ENCODE peak calls at places on chromosomes 7 and 10, in ten cellular contexts. Z, I, O, A, B, U, C, T, F and H are unnamed samples.

GRCh38 chr7:277228-277627 is 12.7 kb upstream of the FOXL3 start:
- DNase-seq in Z (no peak), I (peak; percentile 19), O (no peak), A (no peak), B (no peak), U (no peak), C (no peak), T (no peak), F (no peak), H (no peak)

GRCh38 chr7:66500087-66500486 is 128.6 kb upstream of the KCTD7 start:
- DNase-seq in Z (no peak), I (peak; percentile 26), O (no peak), A (no peak), B (no peak), U (no peak), C (no peak), T (no peak), F (peak; percentile 18), H (no peak)

GRCh38 chr7:132965951-132966350 is 115.9 kb downstream of the CHCHD3 start:
- DNase-seq in Z (no peak), I (peak; percentile 10), O (no peak), A (no peak), B (no peak), U (no peak), C (no peak), T (no peak), F (no peak), H (no peak)

GRCh38 chr10:86905429-86905828 is 52.0 kb downstream of the MMRN2 start:
- DNase-seq in Z (no peak), I (no peak), O (no peak), A (no peak), B (no peak), U (no peak), C (no peak), T (no peak), F (no peak), H (no peak)

GRCh38 chr10:5387169-5387568 is 17.5 kb downstream of the TUBAL3 start:
- DNase-seq in Z (no peak), I (no peak), O (no peak), A (no peak), B (no peak), U (no peak), C (no peak), T (no peak), F (no peak), H (no peak)

GRCh38 chr7:95365151-95365550 is 31.0 kb downstream of the PON3 start:
- DNase-seq in Z (no peak), I (no peak), O (no peak), A (no peak), B (no peak), U (no peak), C (peak; percentile 7), T (no peak), F (no peak), H (no peak)

GRCh38 chr7:80806653-80807052 is 112.2 kb downstream of the SEMA3C start:
- DNase-seq in Z (no peak), I (no peak), O (no peak), A (no peak), B (no peak), U (no peak), C (no peak), T (no peak), F (no peak), H (no peak)

GRCh38 chr7:140214075-140214684 is 37.4 kb upstream of the KDM7A start:
- DNase-seq in Z (no peak), I (no peak), O (no peak), A (peak; percentile 55), B (no peak), U (peak; percentile 43), C (peak; percentile 77), T (no peak), F (no peak), H (peak; percentile 9)

GRCh38 chr10:47364911-47365310 is 16.7 kb downstream of the RBP3 start:
- DNase-seq in Z (no peak), I (no peak), O (no peak), A (no peak), B (no peak), U (no peak), C (no peak), T (no peak), F (no peak), H (no peak)

GRCh38 chr7:112199035-112199655 is 7.1 kb downstream of the DOCK4 start:
- DNase-seq in Z (no peak), I (peak; percentile 45), O (no peak), A (no peak), B (no peak), U (no peak), C (peak; percentile 56), T (no peak), F (no peak), H (no peak)

GRCh38 chr10:28444031-28444430 is 88.9 kb upstream of the WAC start:
- DNase-seq in Z (no peak), I (no peak), O (no peak), A (no peak), B (no peak), U (no peak), C (no peak), T (no peak), F (no peak), H (no peak)

GRCh38 chr7:95398155-95398940 is 2.2 kb upstream of the PON3 start:
- DNase-seq in Z (no peak), I (no peak), O (no peak), A (no peak), B (no peak), U (no peak), C (no peak), T (no peak), F (no peak), H (no peak)

GRCh38 chr7:144474363-144474762 is 70.9 kb upstream of the NOBOX start:
- DNase-seq in Z (no peak), I (no peak), O (no peak), A (no peak), B (no peak), U (no peak), C (no peak), T (no peak), F (no peak), H (no peak)

GRCh38 chr7:39967420-39968161 is 17.5 kb downstream of the CDK13 start:
- DNase-seq in Z (no peak), I (no peak), O (no peak), A (no peak), B (no peak), U (no peak), C (no peak), T (no peak), F (no peak), H (no peak)

GRCh38 chr7:158407581-158408331 is 179.9 kb downstream of the PTPRN2 start:
- DNase-seq in Z (peak; percentile 7), I (peak; percentile 4), O (no peak), A (no peak), B (peak; percentile 33), U (no peak), C (peak; percentile 56), T (no peak), F (peak; percentile 48), H (peak; percentile 55)

GRCh38 chr10:78892383-78893191 is 176.2 kb upstream of the ZMIZ1 start:
- DNase-seq in Z (no peak), I (no peak), O (no peak), A (no peak), B (no peak), U (no peak), C (peak; percentile 11), T (no peak), F (no peak), H (no peak)

GRCh38 chr10:14603539-14604102 is 171.1 kb downstream of the FAM107B start:
- DNase-seq in Z (no peak), I (peak; percentile 30), O (peak; percentile 50), A (no peak), B (peak; percentile 19), U (no peak), C (no peak), T (no peak), F (no peak), H (peak; percentile 7)

GRCh38 chr7:139739863-139740597 is 37.8 kb downstream of the HIPK2 start:
- DNase-seq in Z (no peak), I (no peak), O (no peak), A (no peak), B (no peak), U (no peak), C (no peak), T (no peak), F (no peak), H (peak; percentile 87)